ENCODE peak calls at places on chromosomes 5 and 9, in four cellular contexts. T is Caco-2, V is GM10248, K is WTC11. E is an unnamed sample.

GRCh38 chr5:173969167-173970049 is 19.6 kb upstream of the C5orf47 start:
- DNase-seq in T (peak; percentile 87), V (no peak), K (no peak), E (no peak)

GRCh38 chr5:116273458-116274242 is 188.8 kb downstream of the COMMD10 start:
- DNase-seq in T (no peak), K (no peak), V (peak; percentile 17), E (no peak)

GRCh38 chr5:67082941-67083340 is 113.7 kb downstream of the CD180 start:
- DNase-seq in T (no peak), V (no peak), K (no peak), E (no peak)

GRCh38 chr9:19049872-19050636 is 827 bp downstream of the RRAGA start:
- DNase-seq in K (no peak), T (peak; percentile 4), V (no peak), E (peak; percentile 32)

GRCh38 chr5:89707891-89708290 is 701.7 kb downstream of the CETN3 start:
- DNase-seq in V (no peak), K (no peak), T (no peak), E (peak; percentile 2)

GRCh38 chr5:57173026-57173317 is 887 bp upstream of the GPBP1 start:
- DNase-seq in T (no peak), K (no peak), V (no peak), E (no peak)

GRCh38 chr9:78035369-78035993 is 3.9 kb upstream of the GNAQ start:
- DNase-seq in T (peak; percentile 19), K (no peak), V (peak; percentile 37), E (peak; percentile 72)

GRCh38 chr5:157473383-157474370 is 13.7 kb downstream of the NIPAL4 start:
- DNase-seq in V (no peak), K (no peak), T (no peak), E (no peak)

GRCh38 chr5:77066823-77067442 is 20.2 kb downstream of the ZBED3 start:
- DNase-seq in V (no peak), K (no peak), T (no peak), E (peak; percentile 40)

GRCh38 chr9:16964228-16964627 is 93.8 kb upstream of the BNC2 start:
- DNase-seq in K (no peak), T (no peak), V (no peak), E (no peak)

GRCh38 chr5:10355071-10355889 is 1.8 kb downstream of the MARCHF6 start:
- DNase-seq in V (peak; percentile 27), K (no peak), T (no peak), E (peak; percentile 67)

GRCh38 chr5:177389368-177390169 is 5.3 kb downstream of the SLC34A1 start:
- DNase-seq in K (no peak), T (peak; percentile 49), V (peak; percentile 74), E (peak; percentile 90)

GRCh38 chr5:164741376-164741775 is 1236.0 kb downstream of the MAT2B start:
- DNase-seq in V (no peak), T (no peak), K (no peak), E (peak; percentile 29)

GRCh38 chr9:974064-974992 is 2.1 kb upstream of the DMRT3 start:
- DNase-seq in T (no peak), K (no peak), V (no peak), E (no peak)
- TF ChIP-seq CTCF in T (no peak), K (no peak), V (no peak), E (no peak)

GRCh38 chr5:124546643-124547042 is 199.8 kb downstream of the ZNF608 start:
- DNase-seq in T (peak; percentile 61), K (peak; percentile 28), V (no peak), E (no peak)

GRCh38 chr5:124538931-124539330 is 207.5 kb downstream of the ZNF608 start:
- DNase-seq in V (no peak), K (no peak), T (no peak), E (no peak)

GRCh38 chr5:124544366-124545055 is 201.9 kb downstream of the ZNF608 start:
- DNase-seq in T (no peak), K (no peak), V (no peak), E (peak; percentile 87)
- TF ChIP-seq CTCF in T (no peak), K (no peak), V (no peak), E (no peak)

GRCh38 chr5:39148983-39149534 is 70.3 kb downstream of the FYB1 start:
- DNase-seq in V (peak; percentile 14), K (no peak), T (peak; percentile 20), E (peak; percentile 5)
- TF ChIP-seq CTCF in V (no peak), K (no peak), T (no peak), E (no peak)

GRCh38 chr9:95775191-95775590 is 100.3 kb upstream of the ERCC6L2 start:
- DNase-seq in K (no peak), T (no peak), V (no peak), E (no peak)
- TF ChIP-seq CTCF in K (no peak), T (no peak), V (no peak), E (no peak)

GRCh38 chr9:112921549-112921948 is 30.9 kb upstream of the SLC46A2 start:
- DNase-seq in V (no peak), T (peak; percentile 37), K (no peak), E (peak; percentile 60)

GRCh38 chr9:112925058-112925641 is 34.5 kb upstream of the SLC46A2 start:
- DNase-seq in K (no peak), V (peak; percentile 21), T (peak; percentile 36), E (peak; percentile 51)
- TF ChIP-seq CTCF in K (no peak), V (peak; percentile 48), T (peak; percentile 69), E (peak; percentile 44)

GRCh38 chr5:134069553-134069952 is 44.9 kb upstream of the TCF7 start:
- DNase-seq in V (no peak), K (no peak), T (no peak), E (no peak)

GRCh38 chr5:134070979-134071849 is 43.3 kb upstream of the TCF7 start:
- DNase-seq in T (peak; percentile 70), K (peak; percentile 69), V (peak; percentile 67), E (peak; percentile 73)

GRCh38 chr5:134071850-134072207 is 42.7 kb upstream of the TCF7 start:
- DNase-seq in K (no peak), T (no peak), V (no peak), E (no peak)

GRCh38 chr5:134072471-134073220 is 41.8 kb upstream of the TCF7 start:
- DNase-seq in K (no peak), V (no peak), T (no peak), E (no peak)

DNA sequence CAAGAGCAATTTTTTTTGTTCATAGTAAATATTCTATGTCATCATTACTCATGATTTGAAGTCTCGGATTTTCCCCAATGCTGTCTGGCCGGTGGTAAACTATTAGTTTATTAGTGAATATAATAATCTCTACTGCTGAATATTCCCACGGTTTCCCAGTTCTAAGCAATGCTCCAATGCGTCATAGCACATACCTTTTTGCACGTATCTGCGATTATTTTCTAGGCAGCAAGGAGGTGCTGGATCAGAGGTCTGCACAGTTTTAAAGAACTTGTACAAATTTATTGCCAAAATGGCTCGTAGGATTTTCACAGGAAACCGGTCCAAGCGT is 43.9 kb upstream of the TCF7 start:
- DNase-seq in K (no peak), T (no peak), V (no peak), E (no peak)
- TF ChIP-seq CTCF in K (no peak), T (no peak), V (no peak), E (no peak)

E was measured in GM12865.